ENCODE peak calls at places on chromosomes 16 and 17, in eight cellular contexts. O, H, L, V, A, E, Q and F are unnamed samples.

GRCh38 chr17:75094871-75095399 is 7.2 kb downstream of the SLC16A5 start:
- DNase-seq in A (no peak), E (no peak), L (no peak), V (no peak), H (no peak), O (no peak), Q (no peak), F (no peak)

GRCh38 chr17:6047966-6048365 is 22.2 kb upstream of the WSCD1 start:
- DNase-seq in L (no peak), O (peak), Q (no peak), H (no peak), V (peak), E (no peak), A (no peak), F (no peak)

GRCh38 chr16:79047337-79047736 is 553.2 kb downstream of the MAF start:
- DNase-seq in V (no peak), L (no peak), Q (no peak), O (no peak), H (no peak), A (peak), E (no peak), F (no peak)

GRCh38 chr16:28212532-28212873 is 738 bp upstream of the XPO6 start:
- DNase-seq in E (no peak), L (no peak), A (no peak), V (no peak), H (no peak), Q (no peak), O (no peak), F (no peak)

GRCh38 chr16:55471448-55472097 is 7.4 kb upstream of the MMP2 start:
- DNase-seq in V (peak), A (no peak), L (no peak), Q (no peak), E (no peak), H (no peak), O (peak), F (no peak)

GRCh38 chr17:67528751-67529436 is 151.8 kb downstream of the PITPNC1 start:
- DNase-seq in A (peak), E (no peak), O (peak), L (no peak), Q (peak), H (peak), V (peak), F (no peak)

GRCh38 chr17:50283246-50283645 is 9.0 kb downstream of the TMEM92 start:
- DNase-seq in Q (no peak), H (no peak), A (no peak), L (no peak), V (no peak), O (no peak), E (no peak), F (no peak)

GRCh38 chr16:57372372-57373116 is at the start of gene CX3CL1:
- DNase-seq in A (no peak), H (peak), Q (peak), O (no peak), L (no peak), E (no peak), V (no peak), F (no peak)

GRCh38 chr16:67311607-67312449 is 14.7 kb downstream of the KCTD19 start:
- DNase-seq in O (peak), L (no peak), V (peak), H (no peak), Q (no peak), A (peak), E (peak), F (no peak)

GRCh38 chr16:27945233-27945975 is 118.1 kb downstream of the GSG1L start:
- DNase-seq in A (no peak), H (no peak), O (no peak), L (no peak), Q (no peak), E (no peak), V (no peak), F (no peak)